ENCODE peak calls at places on chromosomes 16 and 17, in five cellular contexts. E is OCI-LY7, J is PC-3, C is GM23338, G is SK-N-SH. W is an unnamed sample. For H3K9me2, the result is how much of the 10 kb centered on the place peaks cover.

GRCh38 chr17:30506423-30506822 is 29.2 kb downstream of the GOSR1 start:
- DNase-seq in G (no peak), C (no peak), E (no peak), J (no peak), W (no peak)

GRCh38 chr17:19378416-19379293 is at the start of gene MAPK7:
- DNase-seq in E (no peak), C (peak), J (no peak), G (no peak), W (no peak)

GRCh38 chr17:70621593-70621992 is 452.3 kb downstream of the KCNJ2 start:
- DNase-seq in E (no peak), G (no peak), C (no peak), J (no peak), W (no peak)

GRCh38 chr16:89100601-89101302 is 7.1 kb downstream of the ACSF3 start:
- DNase-seq in C (no peak), G (no peak), E (no peak), J (no peak), W (no peak)

GRCh38 chr16:89365044-89365467 is 125.3 kb downstream of the ANKRD11 start:
- DNase-seq in E (no peak), J (peak), G (peak), C (no peak), W (no peak)

GRCh38 chr17:57418463-57419246 is 162.3 kb downstream of the MSI2 start:
- DNase-seq in C (no peak), G (no peak), J (no peak), E (no peak), W (no peak)

GRCh38 chr17:15309793-15310192 is 31.6 kb downstream of the TEKT3 start:
- DNase-seq in C (no peak), E (no peak), G (no peak), J (no peak), W (no peak)

GRCh38 chr16:86337581-86338402 is 172.5 kb upstream of the FOXF1 start:
- DNase-seq in C (no peak), J (no peak), G (no peak), E (no peak), W (no peak)

GRCh38 chr17:34254651-34255380 is at the start of gene CCL2:
- DNase-seq in J (no peak), C (peak), E (no peak), G (peak), W (no peak)
- H3K27ac ChIP-seq in J (no peak), C (peak), E (no peak), G (peak), W (no peak)

GRCh38 chr17:50534222-50534978 is 1.9 kb downstream of the EPN3 start:
- DNase-seq in E (no peak), C (peak), G (peak), J (peak), W (no peak)

GRCh38 chr17:50532452-50533024 is at the start of gene EPN3:
- DNase-seq in E (no peak), J (peak), C (peak), G (peak), W (no peak)

GRCh38 chr17:50533720-50534148 is 1.2 kb downstream of the EPN3 start:
- DNase-seq in G (peak), J (peak), C (peak), E (no peak), W (no peak)

GRCh38 chr17:50531428-50532025 is 1.0 kb upstream of the EPN3 start:
- DNase-seq in J (no peak), C (no peak), G (no peak), E (no peak), W (no peak)

DNA sequence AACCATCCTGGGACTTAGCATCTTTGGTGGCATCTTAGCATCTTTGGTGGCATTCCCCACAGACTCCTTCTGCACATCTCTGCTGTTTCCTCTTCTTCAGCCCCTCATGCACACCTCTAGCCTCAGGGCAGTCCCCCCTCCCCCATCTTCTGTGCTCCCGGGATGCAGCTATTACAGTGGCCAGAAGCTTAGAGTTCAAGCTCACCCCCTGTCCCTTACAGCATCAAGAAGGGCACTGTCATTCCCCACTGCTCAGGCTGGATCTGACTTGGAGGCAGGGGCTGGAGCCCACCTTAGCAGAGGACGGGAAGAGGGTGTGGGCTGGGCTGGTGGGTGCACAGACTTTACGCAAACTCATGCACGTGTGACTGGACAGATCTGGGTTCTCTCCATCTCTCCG is 650 bp downstream of the EPN3 start:
- DNase-seq in J (no peak), E (no peak), G (peak), C (peak), W (no peak)
- H3K4me3 ChIP-seq in J (peak), E (no peak), G (no peak), C (peak), W (no peak)

GRCh38 chr16:83300326-83300725 is 507.5 kb upstream of the HSBP1 start:
- DNase-seq in E (no peak), C (no peak), J (no peak), G (no peak), W (no peak)

GRCh38 chr16:83296505-83296904 is 511.3 kb upstream of the HSBP1 start:
- DNase-seq in E (no peak), J (no peak), G (no peak), C (no peak), W (no peak)

GRCh38 chr16:83301966-83302365 is 505.8 kb upstream of the HSBP1 start:
- DNase-seq in G (no peak), J (no peak), E (no peak), C (no peak), W (no peak)

DNA sequence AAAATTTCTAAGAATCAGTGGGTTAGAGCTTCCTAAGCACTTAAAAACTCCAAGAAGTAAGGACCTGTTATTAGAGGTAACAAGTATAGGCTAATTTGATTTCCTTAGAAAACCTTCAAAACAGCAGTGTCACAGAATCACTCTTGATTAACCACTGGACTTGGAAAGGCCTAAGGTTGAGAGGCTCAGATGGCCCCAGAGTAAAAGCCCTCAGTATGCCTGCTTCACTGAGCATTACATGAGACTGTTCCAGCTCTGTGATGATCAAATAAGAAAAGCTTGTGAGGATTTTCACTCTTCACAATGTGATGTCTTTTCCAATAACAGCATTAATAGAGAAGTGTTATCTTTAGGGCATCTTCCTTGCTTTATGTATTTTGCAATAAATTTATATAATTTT is 509.2 kb upstream of the HSBP1 start:
- DNase-seq in C (no peak), E (no peak), J (no peak), G (no peak), W (no peak)
- H3K9me2 ChIP-seq in C (under half), E (under half), J (under half), G (under half), W (under half)

GRCh38 chr16:58121132-58121531 is 8.0 kb downstream of the CFAP20 start:
- DNase-seq in E (no peak), C (no peak), J (no peak), G (no peak), W (peak)
- H3K27ac ChIP-seq in E (no peak), C (no peak), J (no peak), G (peak), W (peak)

GRCh38 chr16:67773569-67774456 is 32.5 kb downstream of the RANBP10 start:
- DNase-seq in E (no peak), C (no peak), J (no peak), G (no peak), W (no peak)
- H3K4me3 ChIP-seq in E (no peak), C (no peak), J (no peak), G (no peak), W (no peak)

GRCh38 chr16:74695450-74696422 is 4.9 kb downstream of the MLKL start:
- DNase-seq in J (peak), E (peak), G (peak), C (peak), W (peak)

DNA sequence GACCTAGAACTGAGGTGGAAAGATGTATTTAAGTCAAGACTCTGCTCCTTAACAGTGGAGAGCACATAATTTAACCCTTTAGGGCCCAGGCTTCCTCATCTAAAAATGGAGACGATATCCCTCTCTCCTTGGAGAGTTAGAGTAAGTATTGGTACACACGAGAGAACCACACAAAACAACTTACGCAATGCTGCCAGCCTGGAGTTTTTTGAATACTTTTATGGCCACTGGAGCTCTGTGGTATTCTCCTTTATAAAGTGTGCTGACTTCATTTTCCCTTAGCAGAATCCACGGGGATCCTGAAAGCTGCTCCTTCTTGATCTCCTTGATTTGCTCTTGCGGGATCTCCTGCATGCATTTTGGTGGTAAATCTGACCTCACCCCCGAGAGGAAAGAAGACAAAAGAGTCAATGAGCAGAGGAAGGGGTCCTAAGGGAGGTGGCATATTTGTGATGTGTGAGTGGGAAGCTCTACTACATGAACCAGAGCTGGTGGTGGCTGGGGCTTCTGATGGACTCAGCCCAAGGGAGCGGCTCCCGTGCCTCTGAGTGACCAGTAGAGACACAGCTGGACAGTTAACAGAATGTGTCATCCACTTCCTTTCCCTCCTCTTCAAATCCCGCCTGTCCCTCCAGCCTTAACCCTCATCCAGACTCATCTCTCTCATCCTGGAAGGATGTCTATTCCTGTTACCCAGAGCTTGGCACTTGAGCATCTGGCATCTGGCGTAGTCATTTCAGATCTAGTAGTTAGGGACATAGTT is 9.4 kb downstream of the MLKL start:
- DNase-seq in C (no peak), G (no peak), J (no peak), E (no peak), W (no peak)
- H3K9me2 ChIP-seq in C (under half), G (under half), J (under half), E (under half), W (under half)

GRCh38 chr17:45121055-45121454 is 11.3 kb downstream of the PLCD3 start:
- DNase-seq in J (no peak), C (peak), E (no peak), G (no peak), W (no peak)

GRCh38 chr17:45118691-45119090 is 13.6 kb downstream of the PLCD3 start:
- DNase-seq in E (no peak), G (no peak), J (no peak), C (no peak), W (no peak)

GRCh38 chr17:45117848-45118646 is 14.3 kb downstream of the PLCD3 start:
- DNase-seq in J (no peak), G (no peak), C (no peak), E (no peak), W (no peak)

GRCh38 chr17:45120558-45120957 is 11.8 kb downstream of the PLCD3 start:
- DNase-seq in E (no peak), C (no peak), J (no peak), G (no peak), W (no peak)

GRCh38 chr17:45119964-45120363 is 12.4 kb downstream of the PLCD3 start:
- DNase-seq in G (peak), E (no peak), J (no peak), C (no peak), W (no peak)
- H3K27ac ChIP-seq in G (no peak), E (no peak), J (no peak), C (no peak), W (no peak)

DNA sequence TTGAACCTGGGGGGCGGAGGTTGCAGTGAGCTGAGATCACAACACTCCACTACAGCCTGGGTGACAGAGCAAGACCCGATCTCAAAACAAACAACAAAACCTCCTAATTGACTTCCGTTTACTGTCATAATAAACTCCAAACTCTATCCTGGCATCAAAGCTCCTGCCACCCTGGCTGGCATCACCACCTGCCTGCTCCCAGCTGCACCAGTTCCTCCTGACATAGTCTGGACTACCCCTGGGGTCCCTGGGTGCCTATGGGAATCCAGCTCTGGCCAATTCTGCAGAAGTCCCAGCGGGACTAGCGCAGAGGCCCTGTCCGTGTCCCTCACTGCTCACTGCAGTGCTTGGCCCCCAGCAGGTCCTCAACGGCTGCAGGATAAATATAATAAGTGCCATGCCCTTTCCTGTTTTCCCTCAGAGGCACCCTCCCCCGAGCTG is 725 bp downstream of the NTHL1 start:
- DNase-seq in E (no peak), J (no peak), C (no peak), G (no peak), W (no peak)
- H3K4me3 ChIP-seq in E (peak), J (peak), C (peak), G (peak), W (peak)

DNA sequence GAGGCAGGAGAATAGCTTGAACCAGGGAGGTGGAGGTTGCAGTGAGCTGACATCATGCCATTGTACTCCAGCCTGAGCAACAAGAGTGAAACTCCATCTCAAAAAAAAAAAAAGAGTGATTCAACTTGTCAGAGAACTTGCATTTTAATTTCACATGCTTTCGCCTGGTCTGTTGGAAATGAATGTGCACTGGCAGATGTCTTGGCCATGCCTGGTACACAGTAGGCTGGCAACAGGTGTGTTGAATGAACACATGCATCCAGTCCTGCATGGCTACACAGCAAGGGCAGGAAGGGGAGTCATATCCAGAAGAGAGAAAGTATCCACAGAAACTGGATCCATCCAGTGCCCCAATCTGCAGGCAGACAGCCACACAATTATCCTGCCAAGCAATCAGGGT is 11.5 kb downstream of the COG4 start:
- DNase-seq in C (no peak), J (no peak), G (no peak), E (no peak), W (no peak)
- H3K9me2 ChIP-seq in C (under half), J (under half), G (under half), E (under half), W (under half)

W was measured in Karpas-422.